ENCODE peak calls at places on chromosomes 2 and 18, in four cellular contexts. Y is activated CD8-positive, alpha-beta T cell treated with anti-CD3 and anti-CD28 coated beads for 36 hours; H is heart left ventricle; N is upper lobe of right lung. E is an unnamed sample.

GRCh38 chr2:240990726-240991377 is 7.6 kb upstream of the SNED1 start:
- DNase-seq in Y (no peak), H (peak), N (no peak), E (peak)

GRCh38 chr2:207734264-207734635 is 22.8 kb downstream of the CCNYL1 start:
- DNase-seq in Y (no peak), H (no peak), N (no peak), E (no peak)

GRCh38 chr2:127359520-127359919 is 28.3 kb downstream of the MAP3K2 start:
- DNase-seq in Y (no peak), H (no peak), N (no peak), E (no peak)

GRCh38 chr2:117763806-117764205 is 50.7 kb upstream of the DDX18 start:
- DNase-seq in Y (no peak), H (no peak), N (no peak), E (no peak)

GRCh38 chr2:193153576-193153975 is 958.8 kb upstream of the TMEFF2 start:
- DNase-seq in Y (no peak), H (no peak), N (no peak), E (no peak)

GRCh38 chr2:60710707-60711106 is 45.4 kb upstream of the PAPOLG start:
- DNase-seq in Y (no peak), H (peak), N (no peak), E (peak)

GRCh38 chr2:114405486-114406250 is 36.8 kb upstream of the DPP10 start:
- DNase-seq in Y (no peak), H (peak), N (no peak), E (no peak)

GRCh38 chr2:160680294-160680693 is 186.7 kb upstream of the RBMS1 start:
- DNase-seq in Y (no peak), H (no peak), N (no peak), E (no peak)

GRCh38 chr2:29485631-29486030 is 370.4 kb downstream of the CLIP4 start:
- DNase-seq in Y (no peak), H (no peak), N (no peak), E (no peak)

GRCh38 chr2:15225131-15225530 is 336.0 kb downstream of the NBAS start:
- DNase-seq in Y (no peak), H (no peak), N (no peak), E (no peak)

GRCh38 chr2:226916662-226917061 is 80.8 kb downstream of the RHBDD1 start:
- DNase-seq in Y (no peak), H (no peak), N (no peak), E (no peak)

GRCh38 chr2:28656937-28657615 is 94.6 kb upstream of the PPP1CB start:
- DNase-seq in Y (no peak), H (no peak), N (no peak), E (no peak)

GRCh38 chr2:236776695-236777251 is 207.1 kb downstream of the ACKR3 start:
- DNase-seq in Y (no peak), H (no peak), N (no peak), E (no peak)

GRCh38 chr2:174145827-174146226 is 102.5 kb downstream of the OLA1 start:
- DNase-seq in Y (no peak), H (no peak), N (no peak), E (no peak)
- TF ChIP-seq CTCF in Y (no peak), H (no peak), N (no peak), E (no peak)

GRCh38 chr2:135742307-135742838 is 718 bp downstream of the UBXN4 start:
- DNase-seq in Y (peak), H (peak), N (peak), E (peak)

GRCh38 chr2:135745545-135745944 is 3.9 kb downstream of the UBXN4 start:
- DNase-seq in Y (no peak), H (no peak), N (no peak), E (no peak)

GRCh38 chr2:135741395-135742306 is at the start of gene UBXN4:
- DNase-seq in Y (peak), H (peak), N (peak), E (peak)

GRCh38 chr2:135743860-135744259 is 2.2 kb downstream of the UBXN4 start:
- DNase-seq in Y (no peak), H (no peak), N (no peak), E (no peak)

GRCh38 chr2:135744761-135745314 is 3.2 kb downstream of the UBXN4 start:
- DNase-seq in Y (peak), H (no peak), N (no peak), E (no peak)
- TF ChIP-seq CTCF in Y (no peak), H (no peak), N (peak), E (no peak)

DNA sequence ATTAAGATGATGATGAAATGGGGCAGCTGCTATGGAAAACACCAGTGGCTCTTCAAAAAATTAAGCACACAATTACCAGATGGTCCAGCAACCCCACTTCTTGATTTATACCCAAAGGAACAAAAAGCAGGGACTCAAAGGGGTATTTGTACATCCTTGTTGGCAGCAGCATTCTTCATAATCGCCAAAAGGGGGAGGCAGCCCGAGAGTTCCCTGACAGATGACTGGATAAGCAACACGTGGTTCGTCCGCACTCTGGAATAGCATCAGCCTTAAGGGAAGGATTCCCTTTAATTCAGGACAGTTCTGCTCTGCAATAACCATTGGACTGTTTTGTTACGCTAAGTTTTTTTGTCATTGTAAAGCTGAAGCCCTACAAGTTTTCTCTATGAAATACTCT is 76.7 kb upstream of the TWIST2 start:
- DNase-seq in Y (no peak), H (no peak), N (no peak), E (no peak)
- TF ChIP-seq CTCF in Y (no peak), H (no peak), N (no peak), E (no peak)

GRCh38 chr2:102342888-102343287 is 12.7 kb upstream of the IL18R1 start:
- DNase-seq in Y (no peak), H (no peak), N (no peak), E (no peak)
- TF ChIP-seq CTCF in Y (no peak), H (no peak), N (peak), E (no peak)

DNA sequence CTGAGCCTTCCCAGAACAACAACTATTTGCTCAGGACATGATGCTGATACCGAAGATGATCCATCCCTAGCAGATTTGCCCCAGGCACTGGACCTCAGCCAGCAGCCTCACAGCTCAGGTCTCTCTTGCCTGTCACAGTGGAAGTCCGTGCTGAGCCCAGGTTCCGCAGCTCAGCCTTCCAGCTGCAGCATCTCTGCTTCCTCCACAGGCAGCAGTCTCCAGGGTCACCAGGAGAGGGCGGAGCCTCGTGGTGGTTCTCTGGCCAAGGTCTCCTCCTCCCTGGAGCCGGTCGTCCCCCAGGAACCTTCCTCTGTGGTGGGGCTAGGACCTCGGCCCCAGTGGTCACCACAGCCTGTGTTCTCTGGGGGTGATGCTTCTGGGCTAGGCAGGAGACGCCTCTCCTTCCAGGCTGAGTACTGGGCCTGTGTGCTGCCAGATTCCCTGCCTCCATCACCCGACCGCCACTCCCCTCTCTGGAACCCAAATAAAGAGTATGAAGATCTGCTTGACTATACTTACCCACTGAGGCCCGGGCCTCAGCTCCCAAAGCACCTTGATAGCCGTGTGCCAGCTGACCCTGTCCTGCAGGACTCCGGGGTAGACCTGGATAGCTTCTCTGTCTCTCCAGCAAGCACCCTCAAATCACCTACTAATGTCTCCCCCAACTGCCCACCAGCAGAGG is 15.4 kb downstream of the CEP68 start:
- DNase-seq in Y (no peak), H (peak), N (no peak), E (no peak)
- TF ChIP-seq CTCF in Y (no peak), H (no peak), N (no peak), E (no peak)

GRCh38 chr18:76433788-76434187 is 61.3 kb downstream of the ZNF516 start:
- DNase-seq in Y (no peak), H (no peak), N (peak), E (no peak)

GRCh38 chr18:76437011-76437410 is 58.0 kb downstream of the ZNF516 start:
- DNase-seq in Y (no peak), H (peak), N (no peak), E (no peak)

GRCh38 chr18:76436342-76436741 is 58.7 kb downstream of the ZNF516 start:
- DNase-seq in Y (no peak), H (no peak), N (no peak), E (no peak)

GRCh38 chr18:76434452-76434851 is 60.6 kb downstream of the ZNF516 start:
- DNase-seq in Y (no peak), H (no peak), N (no peak), E (no peak)

DNA sequence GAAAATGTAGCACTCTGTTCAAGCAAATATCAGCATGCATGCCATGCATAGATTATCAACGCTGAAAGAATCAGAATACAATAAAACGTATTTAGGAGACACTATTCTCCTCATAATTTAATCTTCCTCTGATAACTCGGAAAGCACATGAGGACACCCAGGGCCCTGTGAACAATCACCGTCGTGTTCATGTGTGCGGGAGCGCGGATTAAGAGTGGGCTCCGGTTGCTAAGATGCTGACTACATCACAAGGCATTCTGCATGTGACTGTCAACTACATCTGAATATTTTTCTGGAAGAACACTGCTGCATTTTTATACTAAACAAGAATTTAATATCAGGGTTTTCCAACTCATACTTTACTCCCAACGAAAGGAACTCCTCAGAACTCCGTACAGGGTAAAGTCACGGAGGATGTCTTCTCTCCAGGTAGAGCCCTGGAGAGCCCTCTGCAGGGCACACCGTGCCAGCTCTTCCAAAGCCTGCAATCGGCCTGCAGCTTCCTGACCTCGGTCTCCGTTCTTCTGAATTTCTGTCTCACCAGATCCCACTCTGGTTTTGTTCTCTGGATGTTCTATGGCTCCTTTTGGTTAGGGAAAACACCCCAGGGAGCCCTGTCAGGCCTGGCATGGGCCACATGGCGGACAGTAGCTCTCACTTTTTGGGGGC is 59.6 kb downstream of the ZNF516 start:
- DNase-seq in Y (no peak), H (no peak), N (no peak), E (no peak)
- TF ChIP-seq CTCF in Y (no peak), H (no peak), N (no peak), E (no peak)

DNA sequence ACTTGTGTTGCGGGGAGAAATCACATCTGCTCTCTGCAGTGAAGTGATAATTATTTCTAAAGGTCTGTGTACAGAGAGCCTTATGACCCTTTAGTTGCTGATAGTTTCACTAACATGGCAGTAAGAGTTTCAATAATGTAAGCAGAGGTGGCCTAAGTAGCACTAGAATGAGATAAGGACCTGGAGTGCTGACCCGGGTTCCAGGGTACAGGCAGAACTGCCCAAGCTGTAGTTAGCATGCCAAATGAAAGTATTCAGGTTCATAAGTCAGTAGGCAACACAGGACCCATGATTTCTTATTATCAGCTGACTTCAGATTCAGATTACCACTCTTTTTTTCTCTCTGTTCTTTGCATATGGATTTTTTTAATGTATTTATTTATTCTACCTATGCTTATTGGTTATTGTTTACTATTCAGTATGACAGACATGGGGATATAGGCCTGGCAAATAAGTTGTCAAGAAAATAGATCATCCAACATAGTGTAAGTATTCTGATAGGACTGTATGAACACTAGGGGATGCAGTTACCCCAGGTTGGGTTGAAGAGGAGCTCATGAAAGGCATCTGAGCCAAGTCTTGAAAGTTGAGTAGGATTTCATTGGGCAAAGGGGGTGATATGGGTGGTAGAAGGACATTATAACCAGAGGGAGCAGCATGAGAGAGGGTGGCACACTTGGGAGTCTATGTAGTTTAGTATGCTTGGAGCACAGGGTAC is 105.2 kb downstream of the CCDC85A start:
- DNase-seq in Y (no peak), H (no peak), N (no peak), E (no peak)
- TF ChIP-seq CTCF in Y (no peak), H (no peak), N (peak), E (no peak)